ENCODE peak calls at places on chromosome 14, in ten cellular contexts. S, F, D, X, M, W, E, A, C and K are unnamed samples.

GRCh38 chr14:50839048-50839447 is 8.1 kb upstream of the NIN start:
- DNase-seq in S (no peak), F (no peak), D (no peak), X (no peak), M (no peak), W (no peak), E (no peak), A (no peak), C (no peak), K (no peak)

GRCh38 chr14:58878740-58879139 is 241.0 kb downstream of the DACT1 start:
- DNase-seq in S (no peak), F (no peak), D (no peak), X (no peak), M (no peak), W (no peak), E (no peak), A (no peak), C (no peak), K (no peak)

GRCh38 chr14:61752626-61753025 is 9.6 kb upstream of the SNAPC1 start:
- DNase-seq in S (no peak), F (no peak), D (no peak), X (no peak), M (no peak), W (no peak), E (no peak), A (no peak), C (no peak), K (peak; percentile 46)

GRCh38 chr14:81427348-81428058 is 27.4 kb upstream of the STON2 start:
- DNase-seq in S (no peak), F (peak; percentile 52), D (peak; percentile 32), X (peak; percentile 31), M (peak; percentile 48), W (no peak), E (no peak), A (no peak), C (no peak), K (peak; percentile 22)

GRCh38 chr14:95300697-95301526 is 18.8 kb downstream of the CLMN start:
- DNase-seq in S (no peak), F (no peak), D (no peak), X (no peak), M (no peak), W (no peak), E (no peak), A (no peak), C (no peak), K (no peak)

GRCh38 chr14:66496911-66497310 is 10.7 kb downstream of the CCDC196 start:
- DNase-seq in S (no peak), F (no peak), D (no peak), X (no peak), M (no peak), W (no peak), E (no peak), A (no peak), C (no peak), K (no peak)

GRCh38 chr14:60724080-60724618 is at the start of gene SIX4:
- DNase-seq in S (peak; percentile 84), F (peak; percentile 30), D (peak; percentile 76), X (peak; percentile 56), M (peak; percentile 71), W (no peak), E (peak; percentile 78), A (peak; percentile 81), C (peak; percentile 63), K (peak; percentile 80)

GRCh38 chr14:50410921-50411320 is 14.2 kb upstream of the CDKL1 start:
- DNase-seq in S (no peak), F (no peak), D (no peak), X (no peak), M (no peak), W (no peak), E (no peak), A (no peak), C (peak; percentile 91), K (peak; percentile 89)

GRCh38 chr14:68931474-68932051 is 47.5 kb downstream of the ACTN1 start:
- DNase-seq in S (no peak), F (no peak), D (no peak), X (no peak), M (peak; percentile 6), W (no peak), E (no peak), A (no peak), C (no peak), K (no peak)

GRCh38 chr14:20751963-20752562 is 6.4 kb downstream of the EDDM3A start:
- DNase-seq in S (no peak), F (no peak), D (no peak), X (no peak), M (no peak), W (no peak), E (no peak), A (no peak), C (no peak), K (no peak)

GRCh38 chr14:59358105-59358504 is 107.1 kb downstream of the GPR135 start:
- DNase-seq in S (peak; percentile 90), F (peak; percentile 74), D (peak; percentile 10), X (no peak), M (no peak), W (no peak), E (peak; percentile 24), A (peak; percentile 18), C (no peak), K (peak; percentile 95)

GRCh38 chr14:101925152-101925551 is 39.2 kb upstream of the DYNC1H1 start:
- DNase-seq in S (no peak), F (no peak), D (no peak), X (no peak), M (no peak), W (no peak), E (no peak), A (no peak), C (no peak), K (no peak)

GRCh38 chr14:38404616-38405015 is 148.7 kb upstream of the CLEC14A start:
- DNase-seq in S (no peak), F (no peak), D (no peak), X (no peak), M (no peak), W (no peak), E (no peak), A (no peak), C (peak; percentile 11), K (peak; percentile 52)

GRCh38 chr14:23514009-23514962 is 37.3 kb downstream of the ZFHX2 start:
- DNase-seq in S (no peak), F (no peak), D (no peak), X (no peak), M (no peak), W (no peak), E (no peak), A (no peak), C (no peak), K (no peak)

GRCh38 chr14:88554458-88555286 is at the start of gene PTPN21:
- DNase-seq in S (peak; percentile 76), F (peak; percentile 52), D (peak; percentile 94), X (peak; percentile 79), M (peak; percentile 83), W (no peak), E (no peak), A (peak; percentile 62), C (no peak), K (peak; percentile 51)

GRCh38 chr14:29243355-29243754 is 476.8 kb downstream of the FOXG1 start:
- DNase-seq in S (peak; percentile 51), F (no peak), D (no peak), X (no peak), M (no peak), W (no peak), E (no peak), A (no peak), C (peak; percentile 63), K (peak; percentile 92)

GRCh38 chr14:68261092-68261842 is 441.7 kb downstream of the RAD51B start:
- DNase-seq in S (no peak), F (no peak), D (no peak), X (no peak), M (no peak), W (no peak), E (no peak), A (no peak), C (no peak), K (no peak)

GRCh38 chr14:23009939-23010718 is at the start of gene C14orf93:
- DNase-seq in S (peak; percentile 65), F (peak; percentile 71), D (peak; percentile 92), X (peak; percentile 90), M (peak; percentile 91), W (peak; percentile 74), E (no peak), A (peak; percentile 77), C (no peak), K (peak; percentile 50)

DNA sequence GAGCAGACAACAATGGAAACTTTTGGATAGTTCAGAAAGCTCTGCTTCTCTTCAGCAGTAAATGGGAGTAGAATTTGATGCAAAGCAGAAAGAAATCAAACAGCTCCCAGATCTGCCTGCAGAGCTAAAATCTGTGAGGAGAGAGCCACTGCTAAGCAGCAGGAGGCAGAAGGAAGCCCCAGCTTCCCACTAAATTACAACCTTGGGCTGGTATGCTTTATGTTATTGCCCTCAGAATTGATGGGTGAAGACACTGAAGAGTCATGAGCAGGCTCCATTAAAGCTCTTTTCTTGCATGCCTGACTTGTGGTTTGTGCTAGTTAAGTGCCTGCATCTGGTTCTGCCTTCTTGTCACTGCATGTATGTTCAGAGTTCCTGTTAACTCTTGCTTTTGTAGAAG is 8.4 kb downstream of the ZC2HC1C start:
- DNase-seq in S (no peak), F (no peak), D (no peak), X (no peak), M (no peak), W (no peak), E (no peak), A (no peak), C (no peak), K (no peak)
- H3K4me3 ChIP-seq in S (no peak overlapping the region), F (no peak overlapping the region), D (no peak overlapping the region), X (no peak overlapping the region), M (no peak overlapping the region), W (no peak overlapping the region), E (no peak overlapping the region), A (no peak overlapping the region), C (no peak overlapping the region), K (no peak overlapping the region)

DNA sequence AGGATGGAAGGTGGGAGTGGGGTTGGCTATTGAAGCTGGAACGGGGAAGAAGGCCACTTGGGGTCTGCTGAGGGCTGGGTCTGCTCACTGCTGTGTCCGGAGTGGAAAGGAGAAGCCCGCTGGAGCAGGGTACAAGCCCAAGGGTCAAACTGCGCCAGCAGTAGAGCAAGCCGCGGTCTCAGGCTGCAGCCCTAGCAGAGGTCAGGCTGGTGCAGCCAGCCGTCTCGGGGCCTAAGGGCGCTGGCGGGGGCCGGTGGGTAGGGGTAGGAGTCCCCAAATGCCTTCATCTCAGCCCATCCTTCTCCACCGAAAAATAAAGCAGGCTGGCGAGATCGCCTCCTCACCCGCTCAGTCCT is 718 bp upstream of the JDP2 start:
- DNase-seq in S (no peak), F (no peak), D (no peak), X (no peak), M (peak; percentile 67), W (peak; percentile 6), E (no peak), A (no peak), C (no peak), K (no peak)
- H3K4me3 ChIP-seq in S (peak overlapping the region; percentile 67), F (peak overlapping the region; percentile 35), D (peak overlapping the region; percentile 68), X (peak overlapping the region; percentile 70), M (peak overlapping the region; percentile 63), W (peak overlapping the region; percentile 45), E (peak overlapping the region; percentile 51), A (peak overlapping the region; percentile 83), C (peak overlapping the region; percentile 70), K (peak overlapping the region; percentile 80)

GRCh38 chr14:89902876-89903275 is 51.7 kb downstream of the EFCAB11 start:
- DNase-seq in S (no peak), F (no peak), D (peak; percentile 37), X (no peak), M (no peak), W (no peak), E (no peak), A (no peak), C (no peak), K (no peak)
- H3K4me3 ChIP-seq in S (no peak overlapping the region), F (no peak overlapping the region), D (no peak overlapping the region), X (no peak overlapping the region), M (no peak overlapping the region), W (no peak overlapping the region), E (no peak overlapping the region), A (no peak overlapping the region), C (no peak overlapping the region), K (no peak overlapping the region)

GRCh38 chr14:103705158-103705523 is 10.1 kb downstream of the XRCC3 start:
- DNase-seq in S (no peak), F (no peak), D (no peak), X (no peak), M (peak; percentile 89), W (no peak), E (no peak), A (no peak), C (no peak), K (no peak)
- H3K4me3 ChIP-seq in S (no peak overlapping the region), F (no peak overlapping the region), D (no peak overlapping the region), X (no peak overlapping the region), M (peak overlapping the region; percentile 11), W (no peak overlapping the region), E (no peak overlapping the region), A (no peak overlapping the region), C (no peak overlapping the region), K (no peak overlapping the region)